ENCODE peak calls at places on chromosomes 3 and 15, in ten cellular contexts. V, J, M, L, A, C, S, U, Q and E are unnamed samples.

GRCh38 chr3:85950435-85950834 is 991.6 kb downstream of the CADM2 start:
- DNase-seq in V (no peak), J (no peak), M (no peak), L (no peak), A (no peak), C (no peak), S (no peak), U (no peak), Q (no peak), E (no peak)

GRCh38 chr15:82548700-82549099 is 8.4 kb upstream of the RPS17 start:
- DNase-seq in V (no peak), J (no peak), M (no peak), L (no peak), A (peak; percentile 27), C (no peak), S (no peak), U (no peak), Q (no peak), E (no peak)

GRCh38 chr3:71512544-71512943 is 71.0 kb downstream of the FOXP1 start:
- DNase-seq in V (no peak), J (no peak), M (no peak), L (no peak), A (no peak), C (no peak), S (no peak), U (no peak), Q (no peak), E (no peak)

GRCh38 chr15:48722764-48723661 is 77.5 kb upstream of the FBN1 start:
- DNase-seq in V (no peak), J (no peak), M (no peak), L (no peak), A (peak; percentile 94), C (no peak), S (peak; percentile 37), U (no peak), Q (no peak), E (no peak)

GRCh38 chr3:188153498-188153948 is 434 bp upstream of the LPP start:
- DNase-seq in V (peak; percentile 87), J (no peak), M (peak; percentile 83), L (no peak), A (peak; percentile 97), C (peak; percentile 8), S (peak; percentile 83), U (peak; percentile 24), Q (peak; percentile 95), E (no peak)

GRCh38 chr3:67389176-67389575 is 265.2 kb downstream of the SUCLG2 start:
- DNase-seq in V (no peak), J (no peak), M (no peak), L (no peak), A (no peak), C (no peak), S (no peak), U (no peak), Q (no peak), E (no peak)

GRCh38 chr15:77032052-77032646 is 37.2 kb downstream of the PSTPIP1 start:
- DNase-seq in V (peak; percentile 57), J (peak; percentile 65), M (peak; percentile 7), L (peak; percentile 38), A (no peak), C (no peak), S (no peak), U (no peak), Q (no peak), E (no peak)

GRCh38 chr3:149723781-149724180 is 28.5 kb downstream of the COMMD2 start:
- DNase-seq in V (no peak), J (no peak), M (no peak), L (no peak), A (no peak), C (no peak), S (no peak), U (no peak), Q (no peak), E (no peak)

GRCh38 chr3:168040624-168041208 is 55.0 kb downstream of the GOLIM4 start:
- DNase-seq in V (no peak), J (no peak), M (no peak), L (no peak), A (peak; percentile 75), C (no peak), S (peak; percentile 28), U (no peak), Q (peak; percentile 71), E (no peak)

GRCh38 chr3:7682822-7683229 is 818.8 kb upstream of the LMCD1 start:
- DNase-seq in V (no peak), J (no peak), M (no peak), L (no peak), A (peak; percentile 85), C (no peak), S (no peak), U (no peak), Q (peak; percentile 61), E (no peak)

GRCh38 chr3:19229086-19229485 is 80.8 kb downstream of the KCNH8 start:
- DNase-seq in V (no peak), J (no peak), M (no peak), L (no peak), A (no peak), C (no peak), S (no peak), U (no peak), Q (no peak), E (no peak)

GRCh38 chr15:20356444-20357138 is 185.0 kb downstream of the GOLGA6L6 start:
- DNase-seq in V (peak; percentile 63), J (peak; percentile 85), M (peak; percentile 40), L (peak; percentile 83), A (peak; percentile 50), C (peak; percentile 76), S (no peak), U (peak; percentile 73), Q (peak; percentile 79), E (peak; percentile 74)

GRCh38 chr15:40891810-40892448 is 2.3 kb upstream of the VPS18 start:
- DNase-seq in V (peak; percentile 56), J (no peak), M (peak; percentile 74), L (peak; percentile 59), A (peak; percentile 73), C (no peak), S (peak; percentile 18), U (no peak), Q (no peak), E (no peak)

GRCh38 chr3:126693921-126694320 is 10.1 kb upstream of the CHCHD6 start:
- DNase-seq in V (no peak), J (no peak), M (no peak), L (no peak), A (no peak), C (no peak), S (no peak), U (no peak), Q (no peak), E (no peak)

GRCh38 chr3:36894924-36895323 is 49.9 kb downstream of the TRANK1 start:
- DNase-seq in V (no peak), J (no peak), M (no peak), L (no peak), A (no peak), C (no peak), S (no peak), U (no peak), Q (no peak), E (no peak)

GRCh38 chr15:101525087-101525669 is 35.7 kb upstream of the PCSK6 start:
- DNase-seq in V (no peak), J (no peak), M (no peak), L (no peak), A (no peak), C (no peak), S (no peak), U (no peak), Q (no peak), E (no peak)

GRCh38 chr15:93913871-93914270 is 317.5 kb upstream of the MCTP2 start:
- DNase-seq in V (no peak), J (no peak), M (no peak), L (no peak), A (no peak), C (no peak), S (no peak), U (no peak), Q (no peak), E (no peak)

GRCh38 chr3:112097378-112097777 is 11.2 kb downstream of the C3orf52 start:
- DNase-seq in V (no peak), J (no peak), M (peak; percentile 71), L (no peak), A (peak; percentile 98), C (no peak), S (peak; percentile 97), U (no peak), Q (peak; percentile 94), E (no peak)

GRCh38 chr3:33364531-33365128 is 75.6 kb downstream of the UBP1 start:
- DNase-seq in V (no peak), J (no peak), M (no peak), L (no peak), A (peak; percentile 39), C (no peak), S (peak; percentile 50), U (no peak), Q (no peak), E (no peak)

GRCh38 chr3:16476636-16477035 is 36.9 kb downstream of the RFTN1 start:
- DNase-seq in V (no peak), J (no peak), M (no peak), L (no peak), A (peak; percentile 77), C (no peak), S (peak; percentile 80), U (no peak), Q (no peak), E (no peak)

GRCh38 chr3:129525341-129525968 is 3.0 kb upstream of the RHO start:
- DNase-seq in V (no peak), J (no peak), M (no peak), L (no peak), A (peak; percentile 90), C (no peak), S (peak; percentile 26), U (no peak), Q (no peak), E (no peak)

GRCh38 chr3:51390186-51390585 is 899 bp upstream of the RBM15B start:
- DNase-seq in V (no peak), J (no peak), M (no peak), L (no peak), A (no peak), C (no peak), S (no peak), U (no peak), Q (no peak), E (no peak)

GRCh38 chr15:93460717-93461116 is 371.7 kb upstream of the RGMA start:
- DNase-seq in V (no peak), J (no peak), M (no peak), L (no peak), A (no peak), C (no peak), S (no peak), U (no peak), Q (no peak), E (no peak)

GRCh38 chr3:184042617-184043016 is 10.2 kb upstream of the HTR3C start:
- DNase-seq in V (no peak), J (no peak), M (no peak), L (no peak), A (no peak), C (no peak), S (no peak), U (no peak), Q (no peak), E (no peak)

GRCh38 chr3:144312702-144313101 is 341.1 kb downstream of the DIPK2A start:
- DNase-seq in V (no peak), J (no peak), M (no peak), L (no peak), A (no peak), C (no peak), S (no peak), U (no peak), Q (no peak), E (no peak)

GRCh38 chr3:71355862-71356261 is 227.7 kb downstream of the FOXP1 start:
- DNase-seq in V (no peak), J (no peak), M (no peak), L (no peak), A (no peak), C (no peak), S (no peak), U (no peak), Q (no peak), E (no peak)

GRCh38 chr3:93910085-93910484 is 63.6 kb downstream of the PROS1 start:
- DNase-seq in V (no peak), J (no peak), M (no peak), L (no peak), A (peak; percentile 14), C (no peak), S (no peak), U (no peak), Q (no peak), E (no peak)

GRCh38 chr3:43523454-43524053 is 98.3 kb downstream of the ANO10 start:
- DNase-seq in V (no peak), J (no peak), M (no peak), L (peak; percentile 59), A (peak; percentile 30), C (no peak), S (no peak), U (no peak), Q (no peak), E (no peak)